ENCODE peak calls at places on chromosomes 3 and 15, in six cellular contexts. D, K, J, Z, E and X are unnamed samples.
A peak's percentile ranks its signal among the peaks of the same experiment; 100 is the strongest.

GRCh38 chr15:40038267-40038653 is 721 bp downstream of the SRP14 start:
- DNase-seq in Z (no peak), K (no peak), E (peak; percentile 50), D (no peak), J (no peak), X (no peak)

GRCh38 chr15:60799885-60800728 is 321.2 kb upstream of the ICE2 start:
- DNase-seq in K (no peak), E (peak; percentile 44), D (no peak), Z (no peak), J (no peak), X (no peak)

GRCh38 chr3:141410861-141411771 is 42.8 kb downstream of the ZBTB38 start:
- DNase-seq in K (no peak), J (peak; percentile 33), D (no peak), E (no peak), Z (no peak), X (no peak)

GRCh38 chr3:42510325-42510724 is 7.9 kb downstream of the VIPR1 start:
- DNase-seq in D (no peak), E (no peak), J (peak; percentile 66), Z (no peak), K (no peak), X (no peak)

GRCh38 chr3:194259982-194260856 is 90.9 kb downstream of the CPN2 start:
- DNase-seq in J (peak; percentile 14), K (no peak), Z (no peak), D (no peak), E (no peak), X (no peak)

GRCh38 chr3:177431525-177432255 is 234.4 kb upstream of the TBL1XR1 start:
- DNase-seq in E (peak; percentile 32), D (no peak), Z (peak; percentile 20), K (no peak), J (no peak), X (no peak)

GRCh38 chr3:173502983-173503568 is 105.5 kb downstream of the NLGN1 start:
- DNase-seq in K (no peak), D (no peak), E (no peak), J (no peak), Z (no peak), X (no peak)

GRCh38 chr15:89433686-89434085 is 62.7 kb downstream of the RHCG start:
- DNase-seq in Z (no peak), K (no peak), J (no peak), E (no peak), D (no peak), X (no peak)

GRCh38 chr3:54069961-54070360 is 52.4 kb upstream of the CACNA2D3 start:
- DNase-seq in K (no peak), E (no peak), Z (no peak), J (no peak), D (no peak), X (no peak)

GRCh38 chr3:67030785-67031740 is 33.0 kb downstream of the KBTBD8 start:
- DNase-seq in E (no peak), Z (no peak), D (no peak), J (no peak), K (no peak), X (no peak)

GRCh38 chr3:53303957-53304356 is 43.4 kb downstream of the DCP1A start:
- DNase-seq in D (no peak), J (no peak), E (no peak), K (no peak), Z (no peak), X (no peak)

GRCh38 chr3:107676469-107677309 is 153.9 kb downstream of the BBX start:
- DNase-seq in J (no peak), Z (peak; percentile 27), E (peak; percentile 29), D (no peak), K (no peak), X (no peak)

GRCh38 chr3:129702934-129703712 is 96.6 kb upstream of the PLXND1 start:
- DNase-seq in D (no peak), K (no peak), J (no peak), Z (no peak), E (no peak), X (no peak)

GRCh38 chr3:31011383-31011782 is 116.9 kb upstream of the GADL1 start:
- DNase-seq in D (no peak), E (no peak), Z (no peak), K (no peak), J (no peak), X (no peak)

GRCh38 chr3:84820126-84820525 is 138.7 kb upstream of the CADM2 start:
- DNase-seq in E (no peak), J (no peak), D (no peak), Z (no peak), K (no peak), X (no peak)

GRCh38 chr3:146100825-146101444 is 60.0 kb downstream of the PLOD2 start:
- DNase-seq in K (no peak), J (no peak), Z (peak; percentile 2), D (no peak), E (no peak), X (no peak)

GRCh38 chr15:57554063-57554820 is 37.5 kb upstream of the MYZAP start:
- DNase-seq in D (peak; percentile 15), K (no peak), Z (peak; percentile 27), J (no peak), E (peak; percentile 36), X (no peak)

GRCh38 chr15:32135326-32135725 is 105.0 kb downstream of the CHRNA7 start:
- DNase-seq in Z (no peak), E (no peak), D (no peak), J (no peak), K (no peak), X (no peak)

GRCh38 chr15:32131803-32132202 is 101.5 kb downstream of the CHRNA7 start:
- DNase-seq in K (no peak), J (no peak), D (no peak), Z (no peak), E (no peak), X (no peak)

GRCh38 chr15:32132850-32133249 is 102.5 kb downstream of the CHRNA7 start:
- DNase-seq in Z (no peak), J (no peak), E (no peak), D (no peak), K (no peak), X (no peak)

GRCh38 chr15:32134777-32135307 is 104.5 kb downstream of the CHRNA7 start:
- DNase-seq in D (no peak), J (no peak), K (no peak), Z (no peak), E (peak; percentile 64), X (no peak)

DNA sequence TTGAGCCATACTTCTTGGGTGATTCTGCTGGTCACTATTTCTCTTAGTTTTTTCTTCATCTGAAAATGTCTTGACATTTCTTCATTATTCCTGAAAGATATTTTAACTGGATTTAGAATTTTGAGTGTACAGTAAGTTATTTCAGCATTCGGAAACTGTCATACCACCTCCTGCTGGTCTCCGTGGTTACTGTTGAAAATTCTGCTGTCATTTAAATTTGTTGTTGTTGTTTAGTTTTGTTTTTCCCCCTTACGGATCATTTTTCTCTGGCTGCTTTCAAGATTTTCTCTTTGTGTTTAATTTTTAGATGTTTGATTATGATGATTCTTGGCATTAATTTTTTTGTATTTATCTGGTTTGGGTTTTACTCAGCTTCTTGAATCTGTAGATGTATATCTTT is 100.5 kb downstream of the CHRNA7 start:
- DNase-seq in E (no peak), K (no peak), Z (no peak), J (no peak), D (no peak), X (no peak)
- TF ChIP-seq CTCF in E (no peak), K (peak; percentile 51), Z (peak; percentile 28), J (no peak), D (no peak), X (no peak)

GRCh38 chr3:50378024-50378423 is 18.7 kb upstream of the TMEM115 start:
- DNase-seq in K (no peak), J (no peak), D (no peak), Z (no peak), E (no peak), X (no peak)

GRCh38 chr3:50373146-50373864 is 14.0 kb upstream of the TMEM115 start:
- DNase-seq in D (no peak), E (no peak), Z (peak; percentile 45), K (no peak), J (no peak), X (no peak)

GRCh38 chr3:50373865-50374188 is 14.5 kb upstream of the TMEM115 start:
- DNase-seq in D (no peak), E (no peak), J (no peak), K (no peak), Z (peak; percentile 53), X (no peak)

GRCh38 chr3:50374363-50375108 is 15.2 kb upstream of the TMEM115 start:
- DNase-seq in J (no peak), E (peak; percentile 63), K (no peak), D (no peak), Z (peak; percentile 52), X (no peak)

GRCh38 chr3:50375200-50375931 is 16.0 kb upstream of the TMEM115 start:
- DNase-seq in J (no peak), D (no peak), E (peak; percentile 66), K (no peak), Z (peak; percentile 50), X (peak; percentile 18)
- TF ChIP-seq CTCF in J (no peak), D (peak; percentile 30), E (no peak), K (no peak), Z (peak; percentile 48), X (no peak)

DNA sequence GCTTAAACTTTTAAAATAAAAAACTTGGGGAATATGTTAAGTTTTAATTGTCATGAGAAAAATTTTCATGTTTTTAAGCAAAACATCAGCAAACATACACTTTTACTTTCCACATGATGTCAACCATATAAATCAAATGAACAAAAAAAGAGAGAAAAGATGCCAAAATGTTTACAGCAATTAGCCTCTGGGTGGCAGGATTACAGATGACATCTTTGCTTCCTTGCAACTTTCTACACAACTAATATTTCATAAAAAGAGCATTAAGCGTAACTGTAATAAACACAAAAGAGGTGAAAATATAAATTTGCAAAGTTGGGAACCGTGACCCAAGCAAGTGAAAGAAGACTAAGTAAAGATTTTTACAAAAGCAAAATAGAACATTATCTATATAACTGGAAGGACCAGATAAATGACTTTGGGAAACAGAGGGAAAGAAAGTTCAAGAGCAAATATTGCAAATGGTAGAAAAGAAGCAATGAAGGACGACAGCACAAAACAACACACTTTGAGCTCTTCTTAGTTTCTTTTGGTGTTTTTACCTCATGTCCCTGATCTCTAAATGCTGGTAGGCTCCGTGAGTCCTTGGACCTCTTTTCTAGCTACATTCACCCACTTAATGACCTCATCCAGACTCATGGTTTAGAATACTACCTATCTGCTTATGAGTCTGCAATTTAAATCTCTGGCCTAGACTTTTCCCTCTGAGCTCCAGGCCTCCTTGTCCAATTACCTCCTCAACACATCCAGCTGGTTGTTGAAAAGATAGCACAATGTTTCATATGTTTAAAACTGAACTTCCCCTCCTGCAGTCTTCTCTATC is 9.4 kb downstream of the TP53BP1 start:
- DNase-seq in E (peak; percentile 27), J (no peak), D (no peak), Z (no peak), K (no peak), X (no peak)
- TF ChIP-seq CTCF in E (peak; percentile 59), J (no peak), D (peak; percentile 48), Z (peak; percentile 23), K (no peak), X (no peak)

GRCh38 chr3:140053794-140054193 is 118.8 kb downstream of the CLSTN2 start:
- DNase-seq in K (no peak), Z (no peak), J (no peak), D (no peak), E (no peak), X (no peak)

GRCh38 chr3:140055032-140055791 is 120.2 kb downstream of the CLSTN2 start:
- DNase-seq in E (no peak), D (no peak), J (no peak), Z (no peak), K (no peak), X (no peak)

GRCh38 chr3:140050396-140050795 is 115.4 kb downstream of the CLSTN2 start:
- DNase-seq in K (no peak), D (no peak), E (no peak), J (no peak), Z (no peak), X (no peak)

GRCh38 chr3:140053011-140053702 is 118.2 kb downstream of the CLSTN2 start:
- DNase-seq in Z (no peak), J (peak; percentile 39), K (no peak), D (no peak), E (peak; percentile 37), X (no peak)

GRCh38 chr3:140050977-140051957 is 116.3 kb downstream of the CLSTN2 start:
- DNase-seq in J (no peak), D (no peak), Z (peak; percentile 24), K (no peak), E (peak; percentile 49), X (no peak)
- TF ChIP-seq CTCF in J (no peak), D (no peak), Z (peak; percentile 45), K (no peak), E (no peak), X (no peak)